ENCODE peak calls at places on chromosome 15, in five cellular contexts. One of them, this sample, is unnamed.

GRCh38 chr15:79185199-79185598 is 94.6 kb upstream of the RASGRF1 start:
- DNase-seq in neuronal stem cell: no peak
- DNase-seq in mesenchymal stem cell: no peak
- DNase-seq in H1: peak; percentile 85
- DNase-seq in trophoblast cell: no peak
- DNase-seq in this sample: peak; percentile 67

GRCh38 chr15:38868326-38869114 is 303.9 kb upstream of the RASGRP1 start:
- DNase-seq in neuronal stem cell: no peak
- DNase-seq in mesenchymal stem cell: peak; percentile 94
- DNase-seq in H1: no peak
- DNase-seq in trophoblast cell: peak; percentile 76
- DNase-seq in this sample: no peak

GRCh38 chr15:58524247-58524646 is 92.5 kb downstream of the LIPC start:
- DNase-seq in neuronal stem cell: no peak
- DNase-seq in mesenchymal stem cell: no peak
- DNase-seq in H1: no peak
- DNase-seq in trophoblast cell: peak; percentile 69
- DNase-seq in this sample: no peak

GRCh38 chr15:66921319-66921718 is 144.1 kb upstream of the SMAD3 start:
- DNase-seq in neuronal stem cell: no peak
- DNase-seq in mesenchymal stem cell: no peak
- DNase-seq in H1: no peak
- DNase-seq in trophoblast cell: no peak
- DNase-seq in this sample: no peak

GRCh38 chr15:68484696-68485400 is 52.9 kb upstream of the ITGA11 start:
- DNase-seq in neuronal stem cell: no peak
- DNase-seq in mesenchymal stem cell: peak; percentile 61
- DNase-seq in H1: no peak
- DNase-seq in trophoblast cell: no peak
- DNase-seq in this sample: no peak

GRCh38 chr15:83848315-83849050 is 194.6 kb downstream of the ADAMTSL3 start:
- DNase-seq in neuronal stem cell: no peak
- DNase-seq in mesenchymal stem cell: peak; percentile 82
- DNase-seq in H1: no peak
- DNase-seq in trophoblast cell: peak; percentile 68
- DNase-seq in this sample: no peak

GRCh38 chr15:60830479-60830878 is 351.5 kb upstream of the ICE2 start:
- DNase-seq in neuronal stem cell: no peak
- DNase-seq in mesenchymal stem cell: peak; percentile 40
- DNase-seq in H1: no peak
- DNase-seq in trophoblast cell: no peak
- DNase-seq in this sample: no peak

GRCh38 chr15:79170256-79170664 is 79.7 kb upstream of the RASGRF1 start:
- DNase-seq in neuronal stem cell: no peak
- DNase-seq in mesenchymal stem cell: peak; percentile 21
- DNase-seq in H1: no peak
- DNase-seq in trophoblast cell: peak; percentile 96
- DNase-seq in this sample: no peak

GRCh38 chr15:84797212-84797611 is 19.9 kb upstream of the ALPK3 start:
- DNase-seq in neuronal stem cell: no peak
- DNase-seq in mesenchymal stem cell: peak; percentile 65
- DNase-seq in H1: no peak
- DNase-seq in trophoblast cell: no peak
- DNase-seq in this sample: no peak

GRCh38 chr15:68363353-68363752 is 68.6 kb downstream of the ITGA11 start:
- DNase-seq in neuronal stem cell: no peak
- DNase-seq in mesenchymal stem cell: peak; percentile 75
- DNase-seq in H1: no peak
- DNase-seq in trophoblast cell: no peak
- DNase-seq in this sample: no peak

GRCh38 chr15:55969582-55969981 is 23.8 kb downstream of the NEDD4 start:
- DNase-seq in neuronal stem cell: no peak
- DNase-seq in mesenchymal stem cell: no peak
- DNase-seq in H1: no peak
- DNase-seq in trophoblast cell: no peak
- DNase-seq in this sample: no peak

GRCh38 chr15:55917881-55918296 is 75.5 kb downstream of the NEDD4 start:
- DNase-seq in neuronal stem cell: no peak
- DNase-seq in mesenchymal stem cell: peak; percentile 96
- DNase-seq in H1: no peak
- DNase-seq in trophoblast cell: peak; percentile 61
- DNase-seq in this sample: no peak

GRCh38 chr15:77480859-77481258 is 60.2 kb downstream of the HMG20A start:
- DNase-seq in neuronal stem cell: no peak
- DNase-seq in mesenchymal stem cell: no peak
- DNase-seq in H1: no peak
- DNase-seq in trophoblast cell: no peak
- DNase-seq in this sample: no peak

GRCh38 chr15:78727561-78727960 is 83.7 kb downstream of the ADAMTS7 start:
- DNase-seq in neuronal stem cell: no peak
- DNase-seq in mesenchymal stem cell: no peak
- DNase-seq in H1: no peak
- DNase-seq in trophoblast cell: no peak
- DNase-seq in this sample: peak; percentile 54

GRCh38 chr15:92606126-92606835 is 49.3 kb downstream of the FAM174B start:
- DNase-seq in neuronal stem cell: no peak
- DNase-seq in mesenchymal stem cell: no peak
- DNase-seq in H1: no peak
- DNase-seq in trophoblast cell: no peak
- DNase-seq in this sample: no peak

GRCh38 chr15:35209838-35210237 is 124.7 kb upstream of the NANOGP8 start:
- DNase-seq in neuronal stem cell: no peak
- DNase-seq in mesenchymal stem cell: no peak
- DNase-seq in H1: no peak
- DNase-seq in trophoblast cell: no peak
- DNase-seq in this sample: no peak

GRCh38 chr15:38793181-38793580 is 228.6 kb upstream of the RASGRP1 start:
- DNase-seq in neuronal stem cell: no peak
- DNase-seq in mesenchymal stem cell: no peak
- DNase-seq in H1: no peak
- DNase-seq in trophoblast cell: no peak
- DNase-seq in this sample: no peak

GRCh38 chr15:83030021-83030420 is 18.6 kb upstream of the C15orf40 start:
- DNase-seq in neuronal stem cell: no peak
- DNase-seq in mesenchymal stem cell: peak; percentile 48
- DNase-seq in H1: no peak
- DNase-seq in trophoblast cell: no peak
- DNase-seq in this sample: no peak

GRCh38 chr15:75815811-75816719 is 27.2 kb upstream of the UBE2Q2 start:
- DNase-seq in neuronal stem cell: no peak
- DNase-seq in mesenchymal stem cell: peak; percentile 85
- DNase-seq in H1: no peak
- DNase-seq in trophoblast cell: peak; percentile 70
- DNase-seq in this sample: no peak

GRCh38 chr15:35827156-35827555 is 281.2 kb upstream of the DPH6 start:
- DNase-seq in neuronal stem cell: no peak
- DNase-seq in mesenchymal stem cell: peak; percentile 43
- DNase-seq in H1: no peak
- DNase-seq in trophoblast cell: peak; percentile 84
- DNase-seq in this sample: no peak

GRCh38 chr15:72790302-72790955 is 6.9 kb upstream of the ADPGK start:
- DNase-seq in neuronal stem cell: no peak
- DNase-seq in mesenchymal stem cell: no peak
- DNase-seq in H1: no peak
- DNase-seq in trophoblast cell: no peak
- DNase-seq in this sample: no peak

GRCh38 chr15:40242216-40242599 is 3.3 kb downstream of the PAK6 start:
- DNase-seq in neuronal stem cell: no peak
- DNase-seq in mesenchymal stem cell: no peak
- DNase-seq in H1: no peak
- DNase-seq in trophoblast cell: no peak
- DNase-seq in this sample: no peak

GRCh38 chr15:37888356-37888755 is 46.1 kb upstream of the TMCO5A start:
- DNase-seq in neuronal stem cell: no peak
- DNase-seq in mesenchymal stem cell: no peak
- DNase-seq in H1: no peak
- DNase-seq in trophoblast cell: no peak
- DNase-seq in this sample: no peak

GRCh38 chr15:40999190-40999589 is 45.9 kb downstream of the CHAC1 start:
- DNase-seq in neuronal stem cell: no peak
- DNase-seq in mesenchymal stem cell: peak; percentile 95
- DNase-seq in H1: no peak
- DNase-seq in trophoblast cell: peak; percentile 84
- DNase-seq in this sample: no peak

GRCh38 chr15:67997996-67998395 is 56.1 kb upstream of the PIAS1 start:
- DNase-seq in neuronal stem cell: no peak
- DNase-seq in mesenchymal stem cell: peak; percentile 6
- DNase-seq in H1: no peak
- DNase-seq in trophoblast cell: peak; percentile 26
- DNase-seq in this sample: no peak

GRCh38 chr15:72116680-72117447 is 1.1 kb downstream of the MYO9A start:
- DNase-seq in neuronal stem cell: no peak
- DNase-seq in mesenchymal stem cell: no peak
- DNase-seq in H1: no peak
- DNase-seq in trophoblast cell: peak; percentile 28
- DNase-seq in this sample: no peak

GRCh38 chr15:64813075-64813474 is 12.4 kb downstream of the PIF1 start:
- DNase-seq in neuronal stem cell: no peak
- DNase-seq in mesenchymal stem cell: peak; percentile 51
- DNase-seq in H1: no peak
- DNase-seq in trophoblast cell: no peak
- DNase-seq in this sample: peak; percentile 44

GRCh38 chr15:44193651-44194396 is 1.2 kb downstream of the FRMD5 start:
- DNase-seq in neuronal stem cell: peak; percentile 11
- DNase-seq in mesenchymal stem cell: peak; percentile 33
- DNase-seq in H1: peak; percentile 62
- DNase-seq in trophoblast cell: no peak
- DNase-seq in this sample: peak; percentile 59

GRCh38 chr15:59170295-59170881 is 36.3 kb upstream of the LDHAL6B start:
- DNase-seq in neuronal stem cell: no peak
- DNase-seq in mesenchymal stem cell: peak; percentile 46
- DNase-seq in H1: no peak
- DNase-seq in trophoblast cell: no peak
- DNase-seq in this sample: peak; percentile 48

GRCh38 chr15:79091204-79091867 is 756 bp upstream of the RASGRF1 start:
- DNase-seq in neuronal stem cell: peak; percentile 29
- DNase-seq in mesenchymal stem cell: peak; percentile 16
- DNase-seq in H1: peak; percentile 67
- DNase-seq in trophoblast cell: peak; percentile 75
- DNase-seq in this sample: peak; percentile 35

GRCh38 chr15:73781038-73781925 is 28.1 kb upstream of the INSYN1 start:
- DNase-seq in neuronal stem cell: no peak
- DNase-seq in mesenchymal stem cell: peak; percentile 26
- DNase-seq in H1: peak; percentile 66
- DNase-seq in trophoblast cell: peak; percentile 79
- DNase-seq in this sample: peak; percentile 56

GRCh38 chr15:85440451-85440850 is 60.0 kb downstream of the AKAP13 start:
- DNase-seq in neuronal stem cell: no peak
- DNase-seq in mesenchymal stem cell: no peak
- DNase-seq in H1: no peak
- DNase-seq in trophoblast cell: peak; percentile 79
- DNase-seq in this sample: no peak

GRCh38 chr15:74200871-74201419 is 1.6 kb downstream of the STRA6 start:
- DNase-seq in neuronal stem cell: no peak
- DNase-seq in mesenchymal stem cell: peak; percentile 74
- DNase-seq in H1: no peak
- DNase-seq in trophoblast cell: peak; percentile 16
- DNase-seq in this sample: no peak

GRCh38 chr15:85091990-85092389 is 110.3 kb downstream of the PDE8A start:
- DNase-seq in neuronal stem cell: no peak
- DNase-seq in mesenchymal stem cell: no peak
- DNase-seq in H1: no peak
- DNase-seq in trophoblast cell: peak; percentile 24
- DNase-seq in this sample: no peak

GRCh38 chr15:75230524-75231371 is 27.4 kb upstream of the GOLGA6C start:
- DNase-seq in neuronal stem cell: no peak
- DNase-seq in mesenchymal stem cell: no peak
- DNase-seq in H1: no peak
- DNase-seq in trophoblast cell: peak; percentile 92
- DNase-seq in this sample: no peak

GRCh38 chr15:32919749-32920414 is 202.1 kb downstream of the GREM1 start:
- DNase-seq in neuronal stem cell: no peak
- DNase-seq in mesenchymal stem cell: peak; percentile 60
- DNase-seq in H1: no peak
- DNase-seq in trophoblast cell: peak; percentile 7
- DNase-seq in this sample: no peak

GRCh38 chr15:45731331-45731730 is 96.5 kb downstream of the SQOR start:
- DNase-seq in neuronal stem cell: no peak
- DNase-seq in mesenchymal stem cell: no peak
- DNase-seq in H1: no peak
- DNase-seq in trophoblast cell: no peak
- DNase-seq in this sample: no peak

GRCh38 chr15:45732544-45733130 is 97.8 kb downstream of the SQOR start:
- DNase-seq in neuronal stem cell: peak; percentile 5
- DNase-seq in mesenchymal stem cell: no peak
- DNase-seq in H1: no peak
- DNase-seq in trophoblast cell: no peak
- DNase-seq in this sample: no peak

GRCh38 chr15:45734244-45734643 is 99.4 kb downstream of the SQOR start:
- DNase-seq in neuronal stem cell: no peak
- DNase-seq in mesenchymal stem cell: no peak
- DNase-seq in H1: no peak
- DNase-seq in trophoblast cell: no peak
- DNase-seq in this sample: no peak

GRCh38 chr15:45729146-45729545 is 94.3 kb downstream of the SQOR start:
- DNase-seq in neuronal stem cell: no peak
- DNase-seq in mesenchymal stem cell: no peak
- DNase-seq in H1: no peak
- DNase-seq in trophoblast cell: peak; percentile 37
- DNase-seq in this sample: no peak

GRCh38 chr15:45728641-45729040 is 93.8 kb downstream of the SQOR start:
- DNase-seq in neuronal stem cell: no peak
- DNase-seq in mesenchymal stem cell: no peak
- DNase-seq in H1: no peak
- DNase-seq in trophoblast cell: no peak
- DNase-seq in this sample: no peak
- H2BK12ac ChIP-seq in neuronal stem cell: no peak overlapping the region
- H2BK12ac ChIP-seq in mesenchymal stem cell: no peak overlapping the region
- H2BK12ac ChIP-seq in H1: no peak overlapping the region
- H2BK12ac ChIP-seq in trophoblast cell: no peak overlapping the region
- H2BK12ac ChIP-seq in this sample: no peak overlapping the region

GRCh38 chr15:71054286-71054952 is 60.9 kb upstream of the THSD4 start:
- DNase-seq in neuronal stem cell: no peak
- DNase-seq in mesenchymal stem cell: no peak
- DNase-seq in H1: no peak
- DNase-seq in trophoblast cell: no peak
- DNase-seq in this sample: no peak
- H3K14ac ChIP-seq in neuronal stem cell: no peak overlapping the region
- H3K14ac ChIP-seq in mesenchymal stem cell: no peak overlapping the region
- H3K14ac ChIP-seq in H1: no peak overlapping the region
- H3K14ac ChIP-seq in trophoblast cell: no peak overlapping the region
- H3K14ac ChIP-seq in this sample: no peak overlapping the region

GRCh38 chr15:70741677-70742293 is 21.6 kb downstream of the UACA start:
- DNase-seq in neuronal stem cell: no peak
- DNase-seq in mesenchymal stem cell: peak; percentile 81
- DNase-seq in H1: no peak
- DNase-seq in trophoblast cell: peak; percentile 33
- DNase-seq in this sample: no peak
- H2BK12ac ChIP-seq in neuronal stem cell: no peak overlapping the region
- H2BK12ac ChIP-seq in mesenchymal stem cell: no peak overlapping the region
- H2BK12ac ChIP-seq in H1: no peak overlapping the region
- H2BK12ac ChIP-seq in trophoblast cell: no peak overlapping the region
- H2BK12ac ChIP-seq in this sample: no peak overlapping the region

GRCh38 chr15:48795901-48796300 is 15.0 kb downstream of the CEP152 start:
- DNase-seq in neuronal stem cell: no peak
- DNase-seq in mesenchymal stem cell: no peak
- DNase-seq in H1: no peak
- DNase-seq in trophoblast cell: no peak
- DNase-seq in this sample: no peak
- H3K14ac ChIP-seq in neuronal stem cell: no peak overlapping the region
- H3K14ac ChIP-seq in mesenchymal stem cell: no peak overlapping the region
- H3K14ac ChIP-seq in H1: no peak overlapping the region
- H3K14ac ChIP-seq in trophoblast cell: no peak overlapping the region
- H3K14ac ChIP-seq in this sample: no peak overlapping the region

This sample was measured in H9.